ENCODE peak calls at places on chromosome 5, in eight cellular contexts. B is upper lobe of right lung, V is HepG2, X is OCI-LY7, W is psoas muscle, H is colonic mucosa, F is breast epithelium, Z is heart left ventricle. A is an unnamed sample.

GRCh38 chr5:156380846-156381245 is 53.9 kb downstream of the SGCD start:
- DNase-seq in B (no peak), V (no peak), X (no peak), W (no peak), H (no peak), F (no peak), Z (no peak), A (no peak)

GRCh38 chr5:137113939-137114338 is 385.2 kb downstream of the SPOCK1 start:
- DNase-seq in B (no peak), V (no peak), X (no peak), W (no peak), H (no peak), F (no peak), Z (no peak), A (no peak)

GRCh38 chr5:132471006-132471907 is 19.3 kb downstream of the IRF1 start:
- DNase-seq in B (peak; percentile 18), V (no peak), X (no peak), W (no peak), H (no peak), F (peak; percentile 45), Z (no peak), A (no peak)

GRCh38 chr5:1886634-1887399 is 4.1 kb upstream of the IRX4 start:
- DNase-seq in B (no peak), V (no peak), X (no peak), W (no peak), H (no peak), F (no peak), Z (no peak), A (no peak)

GRCh38 chr5:174311531-174312269 is 266.2 kb downstream of the NSG2 start:
- DNase-seq in B (peak; percentile 84), V (peak; percentile 10), X (peak; percentile 27), W (peak; percentile 69), H (peak; percentile 61), F (peak; percentile 66), Z (peak; percentile 69), A (peak; percentile 41)

GRCh38 chr5:111676496-111676895 is 80.5 kb downstream of the NREP start:
- DNase-seq in B (no peak), V (no peak), X (no peak), W (no peak), H (no peak), F (no peak), Z (no peak), A (no peak)

GRCh38 chr5:42531611-42532010 is 108.4 kb downstream of the GHR start:
- DNase-seq in B (no peak), V (no peak), X (no peak), W (no peak), H (no peak), F (no peak), Z (no peak), A (no peak)

GRCh38 chr5:178433273-178433775 is 156.9 kb downstream of the COL23A1 start:
- DNase-seq in B (no peak), V (no peak), X (no peak), W (no peak), H (no peak), F (no peak), Z (no peak), A (no peak)

GRCh38 chr5:108141676-108142075 is 240.2 kb downstream of the FBXL17 start:
- DNase-seq in B (no peak), V (no peak), X (no peak), W (no peak), H (no peak), F (no peak), Z (no peak), A (no peak)

GRCh38 chr5:95221234-95221633 is 63.7 kb downstream of the MCTP1 start:
- DNase-seq in B (no peak), V (no peak), X (no peak), W (no peak), H (no peak), F (no peak), Z (no peak), A (no peak)

GRCh38 chr5:29382735-29383280 is 1810.7 kb upstream of the CDH6 start:
- DNase-seq in B (no peak), V (peak; percentile 21), X (no peak), W (no peak), H (no peak), F (no peak), Z (no peak), A (no peak)

DNA sequence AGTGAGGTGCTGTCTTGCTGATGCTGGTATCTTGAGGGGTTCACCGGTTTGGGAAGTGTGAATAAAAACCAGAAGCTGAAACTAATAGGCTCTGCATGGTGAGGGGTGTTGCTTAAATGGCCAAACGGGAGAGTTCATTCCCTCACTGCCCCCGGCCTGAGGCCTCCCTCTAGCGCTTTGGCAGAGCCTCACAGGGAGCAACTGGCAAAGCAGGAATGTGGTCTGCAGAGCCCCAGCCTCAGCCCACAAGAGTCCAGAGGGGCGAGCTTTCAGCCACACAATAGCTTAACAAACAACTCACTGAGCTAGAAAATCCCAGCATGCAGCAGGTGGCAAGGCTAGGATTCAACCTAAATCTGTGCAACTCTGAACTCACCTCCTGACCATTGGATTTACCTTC is 234.8 kb downstream of the MED10 start:
- DNase-seq in B (no peak), V (no peak), X (no peak), W (no peak), H (no peak), F (no peak), Z (no peak), A (no peak)
- TF ChIP-seq CTCF in B (no peak), V (no peak), X (no peak), W (no peak), H (no peak), F (no peak), Z (no peak), A (no peak)

GRCh38 chr5:10594591-10595210 is 30.8 kb downstream of the ANKRD33B start:
- DNase-seq in B (no peak), V (no peak), X (no peak), W (no peak), H (no peak), F (no peak), Z (no peak), A (no peak)

GRCh38 chr5:10595678-10596309 is 31.9 kb downstream of the ANKRD33B start:
- DNase-seq in B (no peak), V (peak; percentile 24), X (no peak), W (no peak), H (peak; percentile 33), F (no peak), Z (peak; percentile 48), A (peak; percentile 67)

GRCh38 chr5:10596310-10596703 is 32.4 kb downstream of the ANKRD33B start:
- DNase-seq in B (no peak), V (no peak), X (no peak), W (no peak), H (no peak), F (no peak), Z (no peak), A (no peak)

GRCh38 chr5:10593531-10594181 is 29.8 kb downstream of the ANKRD33B start:
- DNase-seq in B (no peak), V (no peak), X (no peak), W (no peak), H (no peak), F (no peak), Z (no peak), A (no peak)

GRCh38 chr5:10595305-10595677 is 31.4 kb downstream of the ANKRD33B start:
- DNase-seq in B (no peak), V (no peak), X (no peak), W (no peak), H (no peak), F (no peak), Z (no peak), A (no peak)
- H3K4me1 ChIP-seq in B (peaks cover 5% of the 10 kb centered on the region), V (peaks cover 16% of the 10 kb centered on the region), X (peaks cover 51% of the 10 kb centered on the region), W (peaks cover 40% of the 10 kb centered on the region), H (no peaks in the 10 kb centered on the region), F (peaks cover 4% of the 10 kb centered on the region), Z (peaks cover 7% of the 10 kb centered on the region), A (peaks cover 35% of the 10 kb centered on the region)

GRCh38 chr5:94113087-94113486 is 371.7 kb upstream of the POU5F2 start:
- DNase-seq in B (no peak), V (peak; percentile 39), X (no peak), W (no peak), H (no peak), F (no peak), Z (no peak), A (no peak)

DNA sequence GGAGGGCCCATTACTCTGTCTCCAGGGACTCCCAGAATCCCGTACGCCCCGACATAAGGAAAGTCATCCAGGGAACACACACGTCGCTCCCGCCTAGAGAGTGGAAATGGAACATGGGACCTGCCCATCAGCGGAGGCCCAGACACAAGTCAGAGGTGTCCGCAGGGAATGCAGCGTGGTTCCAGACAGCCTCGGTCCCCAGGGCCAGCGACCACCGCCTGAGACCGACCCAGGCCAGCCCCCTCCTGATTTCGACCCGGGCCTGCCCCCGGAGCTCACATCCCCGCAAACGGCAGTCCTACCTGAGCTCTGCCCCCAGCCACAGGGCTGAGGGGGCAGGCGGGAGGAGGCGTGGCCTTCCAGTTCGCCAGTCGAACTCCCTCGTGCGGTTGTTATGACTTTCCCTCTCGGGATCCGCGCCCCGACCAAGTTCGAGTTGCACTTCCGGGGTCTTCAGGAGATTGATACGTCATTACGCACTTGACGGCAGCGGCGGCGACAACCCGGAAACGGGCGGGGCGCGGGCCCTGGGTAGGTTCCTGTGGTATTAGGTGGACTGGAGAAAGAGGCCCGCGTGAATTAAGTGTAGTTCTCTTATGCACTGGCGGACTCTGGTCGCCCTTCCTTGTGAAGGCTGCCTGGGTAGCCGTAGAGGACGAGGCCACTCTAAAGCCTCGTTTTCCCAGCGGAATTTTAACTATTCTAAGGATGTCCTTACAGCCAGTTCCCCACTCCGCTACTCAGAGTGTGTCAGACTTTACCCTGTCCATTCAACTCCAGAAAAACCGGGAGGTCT is 370.0 kb upstream of the POU5F2 start:
- DNase-seq in B (peak; percentile 97), V (peak; percentile 96), X (peak; percentile 95), W (peak; percentile 94), H (peak; percentile 96), F (peak; percentile 95), Z (peak; percentile 94), A (peak; percentile 84)
- TF ChIP-seq CTCF in B (peak; percentile 21), V (peak; percentile 68), X (no peak), W (no peak), H (no peak), F (no peak), Z (no peak), A (peak; percentile 32)

GRCh38 chr5:96626956-96627355 is 35.2 kb upstream of the CAST start:
- DNase-seq in B (no peak), V (peak; percentile 18), X (no peak), W (no peak), H (no peak), F (no peak), Z (no peak), A (no peak)

GRCh38 chr5:96627792-96628191 is 34.4 kb upstream of the CAST start:
- DNase-seq in B (no peak), V (peak; percentile 54), X (no peak), W (no peak), H (no peak), F (no peak), Z (no peak), A (no peak)

GRCh38 chr5:96629774-96630173 is 32.4 kb upstream of the CAST start:
- DNase-seq in B (no peak), V (peak; percentile 7), X (no peak), W (no peak), H (no peak), F (no peak), Z (no peak), A (peak; percentile 10)

GRCh38 chr5:96624631-96625030 is 37.5 kb upstream of the CAST start:
- DNase-seq in B (no peak), V (no peak), X (no peak), W (no peak), H (no peak), F (no peak), Z (no peak), A (no peak)

DNA sequence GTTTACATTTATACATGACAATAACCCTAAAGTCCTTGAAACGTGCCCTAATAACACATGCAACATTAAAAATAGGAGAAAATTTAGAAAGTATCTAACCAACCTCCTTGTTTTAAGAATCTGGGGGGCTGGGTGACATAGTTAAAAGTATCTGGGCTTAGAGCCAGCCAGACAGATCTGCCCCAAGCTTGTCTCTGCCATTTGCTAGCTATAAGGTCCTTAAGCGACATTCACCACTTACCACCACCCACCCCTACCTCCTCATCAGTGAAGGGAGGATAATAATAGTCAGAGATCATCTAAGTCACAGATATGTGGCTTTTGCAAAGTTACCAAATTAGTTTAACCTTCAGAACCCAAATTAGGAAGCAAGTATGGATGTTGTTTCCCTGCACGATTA is 33.8 kb upstream of the CAST start:
- DNase-seq in B (no peak), V (no peak), X (no peak), W (no peak), H (no peak), F (no peak), Z (no peak), A (no peak)
- H3K4me1 ChIP-seq in B (peaks cover 12% of the 10 kb centered on the region), V (peaks cover 23% of the 10 kb centered on the region), X (no peaks in the 10 kb centered on the region), W (peaks cover 11% of the 10 kb centered on the region), H (no peaks in the 10 kb centered on the region), F (no peaks in the 10 kb centered on the region), Z (no peaks in the 10 kb centered on the region), A (no peaks in the 10 kb centered on the region)

A was measured in gastrocnemius medialis.